ENCODE peak calls at places on chromosomes 11 and 22, in five cellular contexts. N is GM12878; P is NCI-H524; J is prostate gland; G is activated naive CD8-positive, alpha-beta T cell treated with anti-CD3 and anti-CD28 coated beads, Interleukin-2, amount 10 ng/mL, durations not matched to agents 7 days and 5 days. U is an unnamed sample.

GRCh38 chr11:134975866-134976265 is 563.8 kb upstream of the B3GAT1 start:
- DNase-seq in N (no peak), P (no peak), G (no peak), J (no peak), U (no peak)

GRCh38 chr22:36860438-36860820 is 377 bp upstream of the NCF4 start:
- DNase-seq in J (no peak), G (no peak), P (no peak), N (no peak), U (no peak)

GRCh38 chr11:128480066-128480465 is 107.3 kb downstream of the ETS1 start:
- DNase-seq in J (no peak), P (no peak), G (no peak), N (no peak), U (no peak)

GRCh38 chr11:82718307-82718706 is 15.4 kb downstream of the FAM181B start:
- DNase-seq in P (peak), G (no peak), N (no peak), J (no peak), U (no peak)

GRCh38 chr11:2795491-2795991 is 90.0 kb downstream of the CDKN1C start:
- DNase-seq in P (no peak), N (no peak), J (no peak), G (peak), U (no peak)

GRCh38 chr11:102836290-102836875 is 7.0 kb downstream of the MMP3 start:
- DNase-seq in G (no peak), P (peak), J (no peak), N (no peak), U (no peak)

GRCh38 chr22:49692499-49693225 is 135.0 kb downstream of the BRD1 start:
- DNase-seq in P (no peak), J (no peak), N (no peak), G (no peak), U (no peak)

GRCh38 chr11:112874959-112875358 is 86.3 kb upstream of the NCAM1 start:
- DNase-seq in G (no peak), N (no peak), P (no peak), J (no peak), U (no peak)

GRCh38 chr11:65471410-65471762 is 27.5 kb upstream of the MALAT1 start:
- DNase-seq in P (peak), J (peak), G (no peak), N (no peak), U (no peak)

GRCh38 chr22:43733138-43733537 is 79.0 kb downstream of the EFCAB6 start:
- DNase-seq in G (no peak), P (peak), J (no peak), N (no peak), U (no peak)

GRCh38 chr22:25845985-25846745 is 104.2 kb downstream of the MYO18B start:
- DNase-seq in N (no peak), G (no peak), J (no peak), P (no peak), U (no peak)

GRCh38 chr11:35256296-35256695 is 117.3 kb downstream of the CD44 start:
- DNase-seq in P (no peak), N (no peak), J (no peak), G (no peak), U (no peak)

GRCh38 chr11:65212226-65212801 is 30.6 kb downstream of the CAPN1 start:
- DNase-seq in G (no peak), N (no peak), P (no peak), J (no peak), U (no peak)